ENCODE peak calls at places on chromosomes 11 and 22, in six cellular contexts. J, H, A, W, L and T are unnamed samples.

GRCh38 chr22:19290400-19291217 is 910 bp downstream of the CLTCL1 start:
- DNase-seq in J (no peak), H (no peak), A (no peak), W (peak), L (no peak), T (peak)

GRCh38 chr22:21591695-21592094 is 24.2 kb downstream of the UBE2L3 start:
- DNase-seq in H (no peak), A (no peak), J (no peak), W (no peak), L (no peak), T (no peak)

GRCh38 chr22:27295071-27295470 is 506.5 kb downstream of the MN1 start:
- DNase-seq in H (no peak), A (no peak), J (no peak), W (no peak), L (no peak), T (no peak)

GRCh38 chr11:57277845-57278720 is 41.0 kb upstream of the APLNR start:
- DNase-seq in J (peak), A (peak), H (no peak), W (peak), L (peak), T (no peak)

GRCh38 chr22:33481550-33481949 is 423.4 kb upstream of the SYN3 start:
- DNase-seq in H (no peak), L (no peak), J (no peak), A (no peak), W (no peak), T (no peak)

GRCh38 chr11:73234403-73235181 is 16.5 kb downstream of the P2RY2 start:
- DNase-seq in H (no peak), A (no peak), L (no peak), J (peak), W (no peak), T (peak)

GRCh38 chr11:92267968-92268367 is 43.4 kb downstream of the FAT3 start:
- DNase-seq in H (no peak), J (no peak), W (no peak), A (no peak), L (no peak), T (no peak)

GRCh38 chr11:59756496-59756840 is 1.3 kb downstream of the STX3 start:
- DNase-seq in H (no peak), L (no peak), J (no peak), W (no peak), A (no peak), T (no peak)

GRCh38 chr11:1873048-1873812 is 18.5 kb downstream of the PRR33 start:
- DNase-seq in J (no peak), L (no peak), W (no peak), A (no peak), H (no peak), T (peak)

GRCh38 chr11:69641681-69642548 is 959 bp downstream of the CCND1 start:
- DNase-seq in A (no peak), J (no peak), H (no peak), L (no peak), W (no peak), T (peak)

GRCh38 chr11:35337919-35338316 is 81.4 kb downstream of the SLC1A2 start:
- DNase-seq in J (no peak), H (no peak), L (peak), A (no peak), W (no peak), T (no peak)

GRCh38 chr11:3056296-3057068 is 741 bp downstream of the CARS1 start:
- DNase-seq in L (no peak), A (no peak), J (peak), W (peak), H (no peak), T (no peak)

GRCh38 chr11:33690290-33691050 is 10.2 kb downstream of the C11orf91 start:
- DNase-seq in H (no peak), L (no peak), A (no peak), W (no peak), J (no peak), T (no peak)

GRCh38 chr11:128692750-128693578 is 908 bp upstream of the FLI1 start:
- DNase-seq in A (no peak), L (no peak), H (no peak), W (peak), J (peak), T (peak)

GRCh38 chr11:1010006-1010405 is 26.5 kb downstream of the MUC6 start:
- DNase-seq in H (no peak), A (no peak), J (no peak), W (no peak), L (no peak), T (no peak)

GRCh38 chr11:843086-843704 is 543 bp downstream of the TSPAN4 start:
- DNase-seq in W (no peak), H (no peak), J (no peak), L (no peak), A (no peak), T (peak)

GRCh38 chr22:37641251-37641949 is 1.9 kb downstream of the SH3BP1 start:
- DNase-seq in J (peak), H (no peak), W (no peak), A (no peak), L (no peak), T (peak)

GRCh38 chr11:45048870-45049825 is 97.3 kb upstream of the PRDM11 start:
- DNase-seq in W (no peak), L (no peak), A (no peak), J (no peak), H (no peak), T (no peak)

GRCh38 chr11:64358907-64359711 is at the start of gene RPS6KA4:
- DNase-seq in J (peak), H (no peak), L (peak), A (no peak), W (peak), T (peak)

GRCh38 chr22:37454857-37455686 is 27.8 kb upstream of the ELFN2 start:
- DNase-seq in H (no peak), L (no peak), A (no peak), W (no peak), J (no peak), T (no peak)

GRCh38 chr11:119663279-119663678 is 65.7 kb downstream of the NECTIN1 start:
- DNase-seq in J (no peak), A (no peak), W (no peak), H (no peak), L (no peak), T (no peak)

GRCh38 chr11:2902784-2903671 is 17.5 kb upstream of the CDKN1C start:
- DNase-seq in H (no peak), A (no peak), W (peak), J (peak), L (no peak), T (peak)

GRCh38 chr11:40387240-40387980 is 1072.0 kb downstream of the LRRC4C start:
- DNase-seq in H (no peak), A (no peak), J (no peak), L (no peak), W (no peak), T (no peak)

GRCh38 chr22:43592470-43592869 is 180.7 kb downstream of the MPPED1 start:
- DNase-seq in W (peak), A (no peak), H (no peak), J (no peak), L (no peak), T (no peak)

GRCh38 chr11:289145-289705 is 299 bp downstream of the PGGHG start:
- DNase-seq in A (no peak), W (no peak), L (peak), J (peak), H (no peak), T (no peak)

GRCh38 chr22:19599626-19600243 is 75.5 kb upstream of the CLDN5 start:
- DNase-seq in H (no peak), A (no peak), J (no peak), W (no peak), L (no peak), T (no peak)

GRCh38 chr11:128790200-128790599 is 76.9 kb downstream of the KCNJ1 start:
- DNase-seq in H (no peak), J (no peak), W (no peak), L (peak), A (no peak), T (no peak)

GRCh38 chr11:10938231-10938630 is 80.4 kb upstream of the ZBED5 start:
- DNase-seq in L (no peak), H (no peak), J (no peak), W (no peak), A (no peak), T (no peak)

GRCh38 chr11:10941429-10941828 is 83.6 kb upstream of the ZBED5 start:
- DNase-seq in W (no peak), J (no peak), A (no peak), H (no peak), L (no peak), T (no peak)

GRCh38 chr11:10936999-10937398 is 79.1 kb upstream of the ZBED5 start:
- DNase-seq in J (no peak), L (no peak), W (no peak), H (no peak), A (no peak), T (no peak)

GRCh38 chr11:10937416-10937815 is 79.6 kb upstream of the ZBED5 start:
- DNase-seq in W (no peak), L (no peak), H (no peak), J (no peak), A (no peak), T (no peak)

GRCh38 chr11:10938650-10939387 is 81.0 kb upstream of the ZBED5 start:
- DNase-seq in A (no peak), L (no peak), W (no peak), J (no peak), H (no peak), T (no peak)
- TF ChIP-seq POLR2AphosphoS5 in A (no peak), L (no peak), W (no peak), J (no peak), H (no peak), T (no peak)

GRCh38 chr22:39173050-39173706 is 20.7 kb upstream of the CBX7 start:
- DNase-seq in J (no peak), W (no peak), H (no peak), L (no peak), A (no peak), T (no peak)

GRCh38 chr22:39173787-39174497 is 21.5 kb upstream of the CBX7 start:
- DNase-seq in A (no peak), L (no peak), J (peak), W (no peak), H (no peak), T (peak)

GRCh38 chr22:39175127-39176066 is 22.9 kb upstream of the CBX7 start:
- DNase-seq in H (no peak), J (no peak), L (no peak), W (peak), A (no peak), T (peak)

GRCh38 chr22:39176067-39176621 is 23.7 kb upstream of the CBX7 start:
- DNase-seq in A (no peak), W (peak), H (no peak), J (peak), L (peak), T (peak)

GRCh38 chr22:39174498-39175120 is 22.1 kb upstream of the CBX7 start:
- DNase-seq in L (peak), A (peak), W (peak), J (peak), H (no peak), T (peak)
- TF ChIP-seq POLR2AphosphoS5 in L (no peak), A (peak), W (peak), J (peak), H (no peak), T (peak)

DNA sequence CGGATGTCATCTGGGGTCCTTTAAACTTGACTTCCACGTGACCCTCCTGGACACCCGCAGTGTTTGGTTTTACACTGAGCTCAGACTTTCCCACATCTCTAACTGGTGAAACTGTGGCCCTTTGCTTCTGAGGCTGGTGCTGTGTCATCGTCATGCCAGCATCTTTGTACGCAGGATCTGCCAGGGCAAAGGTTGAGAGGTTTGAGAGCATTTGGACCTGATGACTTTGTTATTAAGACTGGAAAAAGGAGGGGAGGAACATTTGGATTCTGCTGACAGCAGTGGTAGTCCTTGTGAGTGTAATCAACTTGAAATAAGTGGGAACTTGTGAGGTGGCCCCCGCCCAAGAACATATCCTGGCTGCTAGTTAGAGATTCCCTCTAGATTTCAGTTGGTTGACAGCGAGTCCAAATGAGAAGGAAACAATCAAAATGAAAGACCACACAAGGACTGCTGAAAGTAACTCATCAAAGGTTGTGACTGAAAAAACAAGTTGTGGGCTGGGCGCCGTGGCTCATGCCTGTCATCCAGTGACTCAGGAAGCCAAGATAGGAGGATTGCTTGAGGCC is 102.5 kb downstream of the KIAA1671 start:
- DNase-seq in A (no peak), L (no peak), H (no peak), W (no peak), J (no peak), T (no peak)
- TF ChIP-seq POLR2AphosphoS5 in A (no peak), L (no peak), H (no peak), W (no peak), J (no peak), T (no peak)

GRCh38 chr11:96842731-96843130 is 452.9 kb downstream of the JRKL start:
- DNase-seq in L (no peak), J (no peak), H (no peak), A (no peak), W (no peak), T (no peak)
- TF ChIP-seq POLR2AphosphoS5 in L (no peak), J (no peak), H (no peak), A (no peak), W (no peak), T (no peak)

DNA sequence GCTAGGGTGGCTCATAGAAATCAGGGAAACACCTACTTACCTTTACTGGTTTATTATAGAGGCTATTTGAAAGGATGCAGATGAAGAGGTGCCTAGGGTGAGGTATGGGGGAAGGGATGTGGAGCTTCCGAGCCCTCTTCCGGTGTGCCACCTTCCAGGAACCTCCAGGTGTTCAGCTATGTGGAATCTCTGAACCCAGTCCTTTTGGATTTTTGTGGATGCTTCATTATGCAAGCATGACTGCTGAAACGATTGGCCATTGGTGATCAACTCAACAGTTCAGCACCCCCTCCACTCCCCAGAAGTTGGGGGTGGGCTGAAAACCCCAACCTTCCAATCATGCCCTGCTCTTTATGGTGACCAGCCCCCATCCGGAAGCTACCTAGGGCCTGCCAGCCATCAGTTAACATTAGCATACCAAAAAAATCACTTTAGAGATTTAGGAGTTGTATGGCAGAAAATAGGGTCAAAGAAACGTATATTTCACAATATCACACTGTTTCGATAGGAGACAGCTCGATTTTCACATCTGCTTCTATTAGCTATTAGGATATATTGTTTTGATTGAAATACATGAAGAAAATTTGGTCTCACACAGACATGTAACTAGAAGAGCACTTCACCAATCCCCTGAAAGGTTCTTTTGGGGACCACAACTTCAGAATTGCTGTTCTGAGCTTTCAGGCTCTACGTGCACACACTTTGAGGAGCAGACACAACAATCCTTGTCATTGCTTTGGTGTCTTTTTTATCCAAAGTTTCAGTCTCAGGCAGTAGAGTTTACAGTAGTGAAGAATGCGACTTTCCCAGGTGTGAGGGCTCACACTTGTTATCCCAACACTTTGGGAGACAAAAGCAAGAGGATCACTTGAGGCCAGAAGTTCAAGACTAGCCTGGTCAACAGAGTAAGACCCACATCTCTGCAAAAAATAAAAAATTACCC is 3.3 kb upstream of the POLR2G start:
- DNase-seq in W (peak), A (peak), J (no peak), H (no peak), L (no peak), T (peak)
- TF ChIP-seq POLR2AphosphoS5 in W (peak), A (peak), J (no peak), H (no peak), L (no peak), T (no peak)

DNA sequence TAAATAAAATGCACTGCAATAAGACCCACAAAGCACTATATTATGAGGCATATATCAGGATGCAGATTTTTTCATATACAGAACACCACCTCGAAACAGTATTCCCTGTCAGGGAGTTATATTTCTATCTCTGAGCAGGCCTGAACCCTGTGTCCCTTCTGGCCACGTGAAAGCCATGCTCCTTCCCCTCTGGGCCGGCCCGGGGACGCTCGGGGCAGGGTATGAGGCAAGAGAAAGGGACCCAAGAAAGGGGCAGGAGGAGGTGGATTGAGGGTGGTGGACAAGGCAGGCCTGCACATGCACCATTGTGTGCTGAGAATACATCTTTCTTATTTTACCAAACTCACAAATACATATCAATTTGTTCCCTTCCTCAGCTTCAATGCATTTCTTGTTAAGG is 259.9 kb downstream of the OPCML start:
- DNase-seq in J (no peak), W (no peak), L (no peak), A (no peak), H (no peak), T (no peak)
- TF ChIP-seq POLR2AphosphoS5 in J (no peak), W (no peak), L (no peak), A (no peak), H (no peak), T (no peak)

GRCh38 chr11:43830928-43831440 is 49.6 kb upstream of the ALKBH3 start:
- DNase-seq in H (no peak), J (peak), W (no peak), L (no peak), A (peak), T (no peak)
- TF ChIP-seq POLR2AphosphoS5 in H (no peak), J (no peak), W (no peak), L (no peak), A (no peak), T (no peak)